ENCODE peak calls at places on chromosomes 13 and 19, in nine cellular contexts. P, Q, X, Y, V, R, B, G and H are unnamed samples.

GRCh38 chr19:39871886-39872866 is 26.0 kb upstream of the FBL start:
- DNase-seq in P (no peak), Q (no peak), X (no peak), Y (no peak), V (no peak), R (no peak), B (no peak), G (no peak), H (no peak)

GRCh38 chr13:67390462-67391093 is 160.4 kb upstream of the PCDH9 start:
- DNase-seq in P (no peak), Q (no peak), X (peak), Y (peak), V (no peak), R (no peak), B (no peak), G (no peak), H (peak)

GRCh38 chr19:19278315-19278714 is 5.2 kb upstream of the TM6SF2 start:
- DNase-seq in P (no peak), Q (no peak), X (no peak), Y (no peak), V (no peak), R (no peak), B (no peak), G (no peak), H (no peak)

GRCh38 chr13:91185294-91185863 is 162.1 kb upstream of the MIR17HG start:
- DNase-seq in P (no peak), Q (peak), X (peak), Y (peak), V (no peak), R (peak), B (no peak), G (no peak), H (peak)

GRCh38 chr13:33259296-33259695 is 26.3 kb downstream of the STARD13 start:
- DNase-seq in P (no peak), Q (no peak), X (no peak), Y (no peak), V (no peak), R (no peak), B (peak), G (no peak), H (no peak)

GRCh38 chr13:73090116-73090811 is 31.5 kb downstream of the KLF5 start:
- DNase-seq in P (no peak), Q (peak), X (peak), Y (peak), V (peak), R (peak), B (peak), G (peak), H (peak)

GRCh38 chr19:45395524-45396388 is 9.1 kb downstream of the PPP1R13L start:
- DNase-seq in P (no peak), Q (no peak), X (no peak), Y (no peak), V (no peak), R (no peak), B (no peak), G (no peak), H (no peak)

GRCh38 chr19:30450101-30450500 is 77.9 kb downstream of the ZNF536 start:
- DNase-seq in P (no peak), Q (no peak), X (peak), Y (no peak), V (no peak), R (no peak), B (peak), G (no peak), H (peak)

GRCh38 chr19:49151339-49152217 is 3.6 kb downstream of the HRC start:
- DNase-seq in P (peak), Q (peak), X (peak), Y (peak), V (no peak), R (peak), B (no peak), G (peak), H (no peak)

GRCh38 chr13:45621950-45622349 is 6.4 kb upstream of the ERICH6B start:
- DNase-seq in P (no peak), Q (no peak), X (no peak), Y (no peak), V (no peak), R (no peak), B (no peak), G (no peak), H (no peak)

GRCh38 chr13:93398167-93398566 is 171.6 kb downstream of the GPC6 start:
- DNase-seq in P (no peak), Q (no peak), X (no peak), Y (peak), V (no peak), R (no peak), B (peak), G (no peak), H (no peak)

GRCh38 chr19:11208526-11209471 is 11.5 kb upstream of the KANK2 start:
- DNase-seq in P (peak), Q (no peak), X (no peak), Y (no peak), V (no peak), R (no peak), B (peak), G (no peak), H (no peak)

GRCh38 chr13:26653310-26653709 is 95.8 kb downstream of the WASF3 start:
- DNase-seq in P (no peak), Q (no peak), X (peak), Y (peak), V (peak), R (no peak), B (peak), G (no peak), H (no peak)

GRCh38 chr13:52001120-52001731 is 10.0 kb downstream of the ATP7B start:
- DNase-seq in P (no peak), Q (peak), X (peak), Y (peak), V (no peak), R (peak), B (peak), G (no peak), H (peak)

GRCh38 chr19:17778621-17779280 is 16.2 kb upstream of the B3GNT3 start:
- DNase-seq in P (no peak), Q (no peak), X (no peak), Y (no peak), V (no peak), R (peak), B (no peak), G (no peak), H (no peak)

GRCh38 chr19:1068111-1069001 is 1.4 kb downstream of the ARHGAP45 start:
- DNase-seq in P (peak), Q (no peak), X (no peak), Y (no peak), V (no peak), R (no peak), B (no peak), G (no peak), H (no peak)

GRCh38 chr19:32471095-32471494 is 65.5 kb downstream of the DPY19L3 start:
- DNase-seq in P (no peak), Q (no peak), X (no peak), Y (no peak), V (no peak), R (no peak), B (no peak), G (no peak), H (no peak)

GRCh38 chr19:13493516-13494310 is 12.6 kb downstream of the CACNA1A start:
- DNase-seq in P (no peak), Q (no peak), X (peak), Y (peak), V (no peak), R (peak), B (peak), G (no peak), H (no peak)

GRCh38 chr13:21016487-21016886 is 44.9 kb downstream of the LATS2 start:
- DNase-seq in P (no peak), Q (no peak), X (no peak), Y (no peak), V (no peak), R (no peak), B (no peak), G (no peak), H (no peak)

GRCh38 chr19:4524808-4525562 is 6.7 kb upstream of the PLIN4 start:
- DNase-seq in P (no peak), Q (peak), X (peak), Y (no peak), V (no peak), R (peak), B (peak), G (peak), H (no peak)

GRCh38 chr19:34269968-34270621 is 15.7 kb downstream of the GARRE1 start:
- DNase-seq in P (peak), Q (no peak), X (peak), Y (peak), V (no peak), R (peak), B (peak), G (peak), H (no peak)

GRCh38 chr19:8697671-8698432 is 743 bp downstream of the ACTL9 start:
- DNase-seq in P (peak), Q (no peak), X (no peak), Y (no peak), V (no peak), R (no peak), B (no peak), G (no peak), H (no peak)

GRCh38 chr13:111908391-111908790 is 158.6 kb upstream of the SOX1 start:
- DNase-seq in P (no peak), Q (no peak), X (no peak), Y (no peak), V (no peak), R (no peak), B (no peak), G (no peak), H (no peak)

GRCh38 chr19:17234911-17235617 is 9.0 kb downstream of the OCEL1 start:
- DNase-seq in P (no peak), Q (no peak), X (peak), Y (peak), V (no peak), R (peak), B (peak), G (peak), H (no peak)

GRCh38 chr13:19606737-19607136 is 26.7 kb upstream of the MPHOSPH8 start:
- DNase-seq in P (no peak), Q (no peak), X (no peak), Y (no peak), V (no peak), R (no peak), B (no peak), G (no peak), H (no peak)

GRCh38 chr19:51168571-51169282 is 26.6 kb downstream of the SIGLEC7 start:
- DNase-seq in P (no peak), Q (no peak), X (no peak), Y (no peak), V (no peak), R (no peak), B (no peak), G (no peak), H (no peak)

GRCh38 chr13:31775686-31776085 is 36.4 kb downstream of the RXFP2 start:
- DNase-seq in P (no peak), Q (no peak), X (peak), Y (no peak), V (no peak), R (no peak), B (peak), G (no peak), H (no peak)

GRCh38 chr19:48613024-48613851 is 1.6 kb downstream of the FAM83E start:
- DNase-seq in P (no peak), Q (no peak), X (no peak), Y (no peak), V (no peak), R (no peak), B (no peak), G (peak), H (no peak)

GRCh38 chr19:56136362-56136761 is 4.7 kb upstream of the ZNF444 start:
- DNase-seq in P (no peak), Q (no peak), X (no peak), Y (no peak), V (no peak), R (no peak), B (no peak), G (no peak), H (no peak)

GRCh38 chr19:38250821-38251563 is 5.2 kb downstream of the PPP1R14A start:
- DNase-seq in P (peak), Q (no peak), X (peak), Y (no peak), V (no peak), R (no peak), B (no peak), G (peak), H (no peak)

GRCh38 chr13:34748078-34748477 is 194.0 kb upstream of the NBEA start:
- DNase-seq in P (no peak), Q (no peak), X (peak), Y (no peak), V (no peak), R (no peak), B (peak), G (no peak), H (peak)

GRCh38 chr19:52187407-52187806 is 2.4 kb upstream of the PPP2R1A start:
- DNase-seq in P (no peak), Q (no peak), X (no peak), Y (no peak), V (no peak), R (no peak), B (no peak), G (no peak), H (no peak)

GRCh38 chr19:52191374-52191773 is 1.5 kb downstream of the PPP2R1A start:
- DNase-seq in P (no peak), Q (no peak), X (no peak), Y (no peak), V (no peak), R (no peak), B (no peak), G (no peak), H (no peak)

GRCh38 chr19:52190679-52191293 is 934 bp downstream of the PPP2R1A start:
- DNase-seq in P (peak), Q (no peak), X (peak), Y (peak), V (no peak), R (peak), B (peak), G (peak), H (peak)

GRCh38 chr19:52189745-52190678 is at the start of gene PPP2R1A:
- DNase-seq in P (peak), Q (peak), X (peak), Y (peak), V (peak), R (peak), B (peak), G (peak), H (peak)

GRCh38 chr19:52188822-52189744 is 769 bp upstream of the PPP2R1A start:
- DNase-seq in P (peak), Q (no peak), X (no peak), Y (no peak), V (no peak), R (no peak), B (no peak), G (no peak), H (no peak)
- TF ChIP-seq CTCF in P (peak), Q (no peak), X (no peak), Y (no peak), V (no peak), R (no peak), B (no peak), G (no peak), H (no peak)

GRCh38 chr13:40161008-40161694 is 505.3 kb downstream of the FOXO1 start:
- DNase-seq in P (no peak), Q (no peak), X (no peak), Y (no peak), V (no peak), R (no peak), B (no peak), G (no peak), H (no peak)

GRCh38 chr13:40155176-40155575 is 499.7 kb downstream of the COG6 start:
- DNase-seq in P (no peak), Q (no peak), X (no peak), Y (no peak), V (no peak), R (no peak), B (no peak), G (no peak), H (no peak)

GRCh38 chr13:40161931-40162330 is 504.5 kb downstream of the FOXO1 start:
- DNase-seq in P (no peak), Q (no peak), X (no peak), Y (no peak), V (no peak), R (no peak), B (no peak), G (no peak), H (no peak)

GRCh38 chr13:40159736-40160135 is 504.3 kb downstream of the COG6 start:
- DNase-seq in P (no peak), Q (no peak), X (no peak), Y (no peak), V (no peak), R (no peak), B (no peak), G (no peak), H (no peak)

GRCh38 chr13:40158218-40158617 is 502.8 kb downstream of the COG6 start:
- DNase-seq in P (no peak), Q (no peak), X (peak), Y (no peak), V (no peak), R (peak), B (no peak), G (no peak), H (no peak)
- H3K4me3 ChIP-seq in P (no peak), Q (no peak), X (no peak), Y (no peak), V (no peak), R (no peak), B (no peak), G (no peak), H (no peak)

DNA sequence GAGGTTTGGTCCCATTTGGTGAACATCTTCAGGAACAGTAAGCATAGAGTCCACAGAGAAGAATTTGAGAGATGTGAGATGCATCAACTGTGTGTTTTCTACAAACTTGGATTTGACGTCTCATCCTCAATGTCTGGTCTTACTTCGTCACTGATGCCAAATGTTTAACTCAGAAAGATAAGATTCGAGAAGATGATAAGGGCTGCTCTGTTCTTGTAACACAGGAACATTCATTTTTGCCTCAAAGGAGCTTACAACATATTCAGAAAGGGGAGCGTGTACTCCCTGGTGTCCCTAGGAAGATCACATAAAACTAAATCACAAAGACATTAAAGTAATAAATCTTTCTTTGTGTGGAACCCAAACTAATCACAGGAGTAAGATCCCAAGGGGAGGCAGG is 247.6 kb upstream of the IRS2 start:
- DNase-seq in P (no peak), Q (no peak), X (no peak), Y (no peak), V (no peak), R (no peak), B (no peak), G (no peak), H (no peak)
- TF ChIP-seq CTCF in P (no peak), Q (no peak), X (no peak), Y (no peak), V (no peak), R (no peak), B (no peak), G (no peak), H (no peak)

GRCh38 chr19:46634656-46635218 is 1.3 kb downstream of the GNG8 start:
- DNase-seq in P (no peak), Q (no peak), X (no peak), Y (no peak), V (no peak), R (no peak), B (no peak), G (no peak), H (no peak)
- H3K4me3 ChIP-seq in P (no peak), Q (peak), X (peak), Y (peak), V (peak), R (peak), B (peak), G (peak), H (peak)

DNA sequence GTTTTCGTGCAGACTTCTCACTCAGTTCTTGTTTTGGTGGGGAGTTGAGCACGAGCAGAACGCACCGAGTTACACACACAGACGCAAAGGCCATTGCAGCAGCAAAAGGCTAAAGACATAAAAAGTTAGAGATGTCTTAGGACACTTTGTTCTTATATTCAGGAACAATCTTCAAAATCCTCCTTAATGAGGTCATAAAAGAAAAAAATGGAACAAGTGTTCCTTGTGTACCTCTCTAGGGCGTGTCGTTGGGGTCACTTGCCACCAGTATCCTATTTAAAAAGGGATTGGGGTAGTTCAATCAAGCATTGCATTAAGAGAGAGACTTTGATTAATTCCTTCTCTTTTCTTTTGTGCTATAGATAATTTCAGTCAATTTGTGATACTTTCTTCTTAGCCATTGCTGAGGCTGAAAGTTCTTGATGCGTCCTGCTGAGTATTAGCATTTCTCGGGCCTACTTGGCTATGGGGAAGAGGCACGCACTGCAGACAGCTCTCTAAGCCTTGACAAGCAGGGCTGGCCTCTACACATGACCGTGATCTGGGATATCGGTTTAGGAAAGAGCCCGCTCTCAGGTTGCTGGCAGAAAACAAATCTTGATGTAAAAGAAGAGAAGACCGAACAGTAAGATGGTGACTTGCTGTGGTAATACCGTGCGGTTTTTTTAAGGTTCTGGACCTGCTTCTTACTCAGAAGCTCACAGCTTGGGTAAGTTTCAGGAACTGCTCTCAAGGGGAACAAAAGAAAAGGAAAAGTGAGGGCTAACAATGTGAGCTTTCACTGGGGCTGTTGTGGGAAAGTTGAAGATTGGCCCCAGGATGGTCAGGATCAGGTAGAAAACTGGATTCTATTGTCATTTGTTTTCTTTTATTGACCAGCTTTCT is 223.6 kb downstream of the TM9SF2 start:
- DNase-seq in P (no peak), Q (no peak), X (no peak), Y (no peak), V (no peak), R (no peak), B (no peak), G (no peak), H (no peak)
- TF ChIP-seq CTCF in P (no peak), Q (no peak), X (no peak), Y (no peak), V (no peak), R (no peak), B (no peak), G (no peak), H (no peak)